ENCODE peak calls at places on chromosomes 13 and 19, in ten cellular contexts. D, Y, K, T, N, Z, R, E, V and G are unnamed samples. For H3K4me1, the result is how much of the 10 kb centered on the place peaks cover.

GRCh38 chr19:35044317-35045117 is 3.0 kb downstream of the HPN start:
- DNase-seq in V (no peak), Y (peak), N (peak), Z (no peak), R (no peak), T (peak), E (peak), D (no peak), K (peak), G (peak)

GRCh38 chr13:60931858-60932546 is 483.6 kb downstream of the PCDH20 start:
- DNase-seq in T (no peak), Z (no peak), V (no peak), R (no peak), D (no peak), K (no peak), N (no peak), E (no peak), Y (peak), G (no peak)

GRCh38 chr13:112699318-112699918 is 9.6 kb downstream of the ATP11A start:
- DNase-seq in E (no peak), T (no peak), V (no peak), Y (no peak), D (no peak), K (no peak), Z (peak), R (no peak), N (no peak), G (no peak)

GRCh38 chr19:51980116-51980736 is 6.4 kb downstream of the ZNF350 start:
- DNase-seq in Y (no peak), T (no peak), V (no peak), D (no peak), R (peak), E (no peak), N (no peak), Z (no peak), K (no peak), G (no peak)

GRCh38 chr19:44371815-44372480 is 15.5 kb upstream of the ZNF112 start:
- DNase-seq in R (no peak), N (no peak), Y (no peak), V (no peak), T (no peak), Z (no peak), E (no peak), K (no peak), D (no peak), G (no peak)

GRCh38 chr13:67134322-67135129 is 95.6 kb downstream of the PCDH9 start:
- DNase-seq in D (no peak), V (no peak), R (no peak), E (no peak), T (no peak), N (no peak), Z (no peak), Y (no peak), K (no peak), G (no peak)

GRCh38 chr13:19252381-19252780 is 70.8 kb upstream of the TUBA3C start:
- DNase-seq in T (no peak), D (no peak), Y (no peak), V (no peak), Z (no peak), R (no peak), K (no peak), E (no peak), N (no peak), G (no peak)

GRCh38 chr19:48218964-48219363 is 36.7 kb downstream of the CARD8 start:
- DNase-seq in N (no peak), E (no peak), T (no peak), V (no peak), D (no peak), R (no peak), K (no peak), Y (no peak), Z (no peak), G (no peak)

GRCh38 chr19:30719189-30719990 is 347.2 kb downstream of the ZNF536 start:
- DNase-seq in E (peak), K (peak), T (no peak), Y (peak), N (peak), V (peak), R (peak), D (peak), Z (no peak), G (no peak)

GRCh38 chr13:112658807-112659206 is 31.0 kb upstream of the ATP11A start:
- DNase-seq in Y (no peak), T (no peak), N (no peak), K (no peak), E (no peak), D (no peak), V (no peak), R (no peak), Z (no peak), G (no peak)

GRCh38 chr19:33298146-33298911 is 4.0 kb downstream of the CEBPA start:
- DNase-seq in T (no peak), R (no peak), N (no peak), V (peak), Y (no peak), E (peak), K (no peak), Z (no peak), D (peak), G (no peak)

GRCh38 chr19:41386442-41386841 is 10.1 kb downstream of the TMEM91 start:
- DNase-seq in N (peak), Z (no peak), K (no peak), T (no peak), V (no peak), Y (no peak), D (no peak), E (no peak), R (no peak), G (no peak)

GRCh38 chr19:16373539-16373938 is 48.9 kb downstream of the KLF2 start:
- DNase-seq in V (no peak), Y (no peak), K (no peak), T (no peak), N (peak), E (no peak), D (no peak), Z (no peak), R (no peak), G (no peak)

GRCh38 chr13:48780713-48781341 is 127.1 kb downstream of the CYSLTR2 start:
- DNase-seq in T (no peak), N (no peak), V (no peak), D (no peak), Y (no peak), Z (no peak), R (no peak), K (no peak), E (no peak), G (no peak)

GRCh38 chr13:48624858-48625257 is 28.9 kb upstream of the CYSLTR2 start:
- DNase-seq in R (no peak), K (no peak), Z (no peak), E (no peak), T (no peak), V (no peak), D (no peak), Y (no peak), N (no peak), G (no peak)

GRCh38 chr13:50452761-50453160 is 390.7 kb downstream of the DLEU7 start:
- DNase-seq in E (no peak), R (no peak), T (no peak), N (no peak), Y (no peak), D (no peak), Z (no peak), V (no peak), K (no peak), G (no peak)

GRCh38 chr13:27599845-27600553 is 20.3 kb downstream of the LNX2 start:
- DNase-seq in E (peak), Z (no peak), R (no peak), N (peak), K (peak), T (no peak), V (no peak), D (no peak), Y (peak), G (no peak)

GRCh38 chr19:13764821-13765394 is 586 bp downstream of the MRI1 start:
- DNase-seq in V (peak), K (peak), R (peak), E (peak), T (no peak), Z (no peak), D (no peak), Y (no peak), N (no peak), G (peak)

GRCh38 chr19:12064266-12065099 is at the start of gene ZNF844:
- DNase-seq in R (peak), K (peak), N (peak), E (peak), V (peak), Z (peak), T (peak), Y (no peak), D (peak), G (peak)

GRCh38 chr19:17616686-17616960 is 61.2 kb downstream of the COLGALT1 start:
- DNase-seq in R (no peak), K (no peak), E (no peak), D (peak), T (no peak), Z (no peak), N (no peak), V (no peak), Y (no peak), G (no peak)

GRCh38 chr13:52067237-52067636 is 42.7 kb downstream of the UTP14C start:
- DNase-seq in V (no peak), T (no peak), R (no peak), D (no peak), N (no peak), E (no peak), Z (no peak), K (no peak), Y (peak), G (no peak)

GRCh38 chr13:55613429-55614187 is 1527.1 kb upstream of the PRR20A start:
- DNase-seq in R (no peak), E (no peak), N (no peak), K (no peak), Y (no peak), D (no peak), V (no peak), Z (no peak), T (no peak), G (no peak)

GRCh38 chr19:18063463-18063862 is 23.3 kb downstream of the IL12RB1 start:
- DNase-seq in D (no peak), N (no peak), R (no peak), E (peak), Y (peak), Z (no peak), V (no peak), K (no peak), T (peak), G (peak)

GRCh38 chr13:41900918-41901317 is 60.0 kb downstream of the VWA8 start:
- DNase-seq in Z (no peak), D (no peak), V (no peak), R (no peak), Y (peak), E (no peak), T (no peak), N (no peak), K (no peak), G (no peak)

GRCh38 chr19:33998739-33999345 is 173.5 kb upstream of the LSM14A start:
- DNase-seq in D (no peak), V (no peak), E (no peak), R (no peak), K (no peak), T (no peak), N (no peak), Z (no peak), Y (peak), G (peak)

GRCh38 chr13:79917628-79918027 is 423.3 kb downstream of the SPRY2 start:
- DNase-seq in K (no peak), Z (no peak), T (no peak), Y (no peak), E (no peak), R (no peak), V (no peak), D (no peak), N (no peak), G (no peak)

GRCh38 chr19:13055213-13056051 is 47.2 kb downstream of the LYL1 start:
- DNase-seq in Z (peak), N (peak), V (peak), T (no peak), Y (no peak), K (peak), R (peak), E (peak), D (no peak), G (no peak)

GRCh38 chr13:48066310-48066989 is 28.5 kb downstream of the MED4 start:
- DNase-seq in Z (no peak), D (no peak), Y (peak), T (peak), N (no peak), E (no peak), R (no peak), K (no peak), V (no peak), G (no peak)

GRCh38 chr19:18657590-18658365 is 20.9 kb downstream of the KLHL26 start:
- DNase-seq in N (peak), V (no peak), K (peak), Z (peak), R (no peak), Y (peak), D (no peak), T (no peak), E (peak), G (no peak)

GRCh38 chr19:44607049-44607448 is 6.3 kb upstream of the IGSF23 start:
- DNase-seq in E (no peak), R (no peak), Z (no peak), T (peak), V (no peak), N (no peak), D (no peak), K (no peak), Y (peak), G (no peak)

GRCh38 chr13:40996433-40997095 is 22.6 kb downstream of the ELF1 start:
- DNase-seq in E (no peak), N (no peak), Z (no peak), R (no peak), V (no peak), T (no peak), D (no peak), K (no peak), Y (no peak), G (no peak)

GRCh38 chr19:50896591-50897190 is 14.5 kb downstream of the KLK4 start:
- DNase-seq in N (no peak), E (peak), Z (no peak), R (peak), K (peak), D (no peak), T (no peak), Y (peak), V (no peak), G (no peak)

GRCh38 chr13:80340643-80341097 is 256 bp downstream of the SPRY2 start:
- DNase-seq in K (no peak), D (no peak), V (peak), Z (no peak), R (no peak), N (no peak), T (no peak), E (no peak), Y (peak), G (no peak)

GRCh38 chr13:49353908-49354307 is 90.0 kb downstream of the CAB39L start:
- DNase-seq in Z (no peak), D (no peak), V (no peak), R (no peak), E (no peak), Y (no peak), N (no peak), K (no peak), T (no peak), G (no peak)

GRCh38 chr13:109881347-109881725 is 95.0 kb upstream of the IRS2 start:
- DNase-seq in D (no peak), V (no peak), Y (no peak), R (no peak), K (no peak), N (no peak), E (no peak), T (no peak), Z (no peak), G (no peak)

GRCh38 chr19:37654525-37654832 is 786 bp downstream of the ZFP30 start:
- DNase-seq in N (no peak), T (no peak), Z (no peak), Y (no peak), R (no peak), D (no peak), K (no peak), E (no peak), V (no peak), G (peak)

GRCh38 chr13:75812751-75813181 is 176.6 kb downstream of the LMO7 start:
- DNase-seq in R (no peak), D (no peak), N (no peak), K (peak), Z (no peak), Y (no peak), E (peak), T (no peak), V (no peak), G (no peak)

GRCh38 chr19:4337906-4338440 is 654 bp downstream of the STAP2 start:
- DNase-seq in K (no peak), N (no peak), Y (no peak), T (no peak), E (peak), D (peak), V (no peak), R (peak), Z (no peak), G (no peak)

GRCh38 chr19:4338441-4339350 is at the start of gene STAP2:
- DNase-seq in T (no peak), Y (no peak), R (peak), K (peak), D (peak), V (peak), Z (no peak), E (peak), N (no peak), G (no peak)

GRCh38 chr19:4329858-4330257 is 8.8 kb downstream of the STAP2 start:
- DNase-seq in D (no peak), Y (no peak), T (no peak), K (no peak), R (no peak), N (no peak), V (no peak), E (no peak), Z (no peak), G (no peak)

DNA sequence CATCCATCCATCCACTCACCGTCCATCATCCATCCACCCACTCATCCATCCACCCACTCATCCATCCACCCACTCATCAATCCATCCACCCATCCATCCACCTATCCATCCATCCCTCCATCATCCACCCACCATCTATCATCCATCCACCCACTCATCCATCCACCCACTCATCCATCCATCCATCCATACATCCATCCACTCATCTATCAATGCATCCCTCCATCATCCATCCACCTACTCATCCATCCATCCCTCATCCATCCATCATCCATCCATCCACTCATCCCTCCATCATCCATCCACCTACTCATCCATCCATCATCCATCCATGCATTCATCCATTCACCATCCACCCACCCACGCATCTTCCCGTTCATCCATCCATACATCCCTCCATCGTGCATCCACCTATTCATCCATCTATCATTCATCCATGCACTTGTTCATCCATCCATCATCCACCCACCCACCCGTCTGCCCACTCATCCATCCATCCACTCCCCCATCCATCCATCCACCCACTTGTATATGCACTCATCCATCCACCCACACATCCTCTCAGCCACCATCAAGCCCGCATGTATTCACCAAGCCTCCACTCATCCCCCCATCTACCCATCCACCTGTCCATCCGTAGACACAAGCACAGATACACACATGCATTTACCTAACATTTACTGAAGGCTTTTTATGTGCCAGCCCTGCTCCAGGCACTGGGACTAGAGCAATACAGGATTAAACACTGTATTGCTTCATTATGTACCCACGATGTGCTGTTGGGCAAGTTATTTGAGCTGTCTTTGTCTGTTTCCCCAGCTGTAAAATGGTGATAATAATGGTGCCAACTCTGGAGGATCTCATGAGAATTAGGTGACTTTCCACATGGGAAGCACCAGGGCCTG is 3.4 kb downstream of the STAP2 start:
- DNase-seq in Z (no peak), R (no peak), E (no peak), V (no peak), N (no peak), K (no peak), D (no peak), Y (no peak), T (no peak), G (no peak)
- H3K4me3 ChIP-seq in Z (no peak), R (no peak), E (no peak), V (no peak), N (no peak), K (no peak), D (no peak), Y (no peak), T (no peak), G (no peak)

GRCh38 chr13:23547000-23547590 is 23.1 kb upstream of the TNFRSF19 start:
- DNase-seq in Y (no peak), V (no peak), D (no peak), E (peak), T (no peak), Z (no peak), R (peak), N (peak), K (peak), G (no peak)
- H3K27ac ChIP-seq in Y (peak), V (peak), D (no peak), E (no peak), T (no peak), Z (no peak), R (no peak), N (peak), K (no peak), G (no peak)

GRCh38 chr19:2253106-2254051 is 2.8 kb downstream of the JSRP1 start:
- DNase-seq in E (no peak), R (no peak), K (no peak), D (no peak), Z (no peak), T (peak), V (no peak), N (no peak), Y (no peak), G (peak)
- H3K4me1 ChIP-seq in E (under half), R (under half), K (under half), D (under half), Z (under half), T (under half), V (under half), N (under half), Y (under half), G (under half)

DNA sequence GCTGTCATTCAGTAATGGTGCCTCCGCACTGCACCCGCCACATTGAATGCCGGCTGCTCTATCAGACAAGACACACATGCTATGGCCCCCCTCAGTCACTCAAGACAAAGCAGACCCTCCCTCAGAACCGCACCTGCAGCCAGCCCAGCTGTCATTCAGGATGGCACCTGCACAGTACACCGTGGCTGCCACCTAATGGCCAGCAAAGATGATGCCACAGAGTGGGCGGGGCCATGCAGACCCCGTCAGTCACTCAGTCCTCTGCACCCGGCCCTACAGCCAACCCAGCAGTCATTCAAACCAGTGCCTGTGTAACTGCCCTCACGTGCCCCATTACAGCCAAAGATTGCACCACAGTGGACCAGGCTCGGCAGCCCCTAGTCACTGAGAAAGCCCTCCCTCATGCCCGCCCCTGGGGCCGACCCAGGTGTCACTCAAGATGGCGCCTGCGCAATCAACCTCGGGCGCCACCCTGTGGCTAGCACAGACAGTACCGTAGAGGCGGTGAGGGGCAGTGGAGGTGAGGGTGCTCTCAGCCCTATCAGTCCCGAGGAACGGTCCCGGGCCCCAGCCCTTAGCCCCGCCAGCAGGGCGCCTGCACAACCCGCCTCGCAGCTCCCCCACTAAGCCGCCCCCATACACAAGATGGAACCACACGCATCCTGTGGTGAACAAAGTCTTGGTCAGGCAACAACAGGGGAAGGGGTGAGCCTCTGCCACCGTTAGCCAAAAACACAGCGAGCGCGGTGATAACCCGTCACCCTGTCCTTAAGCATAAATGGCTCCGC is 2.4 kb downstream of the PEG3 start:
- DNase-seq in Z (peak), N (peak), D (peak), Y (no peak), R (peak), V (peak), E (no peak), K (peak), T (no peak), G (no peak)
- H3K4me3 ChIP-seq in Z (peak), N (peak), D (peak), Y (no peak), R (peak), V (peak), E (no peak), K (no peak), T (no peak), G (no peak)